ENCODE peak calls at places on chromosomes 11 and 22, in four cellular contexts. Y, E, D and C are unnamed samples.

GRCh38 chr11:70409871-70410270 is 11.5 kb downstream of the CTTN start:
- DNase-seq in Y (no peak), E (no peak), D (no peak), C (no peak)

GRCh38 chr11:122198291-122198983 is 82.4 kb upstream of the BLID start:
- DNase-seq in E (peak), D (no peak), Y (no peak), C (no peak)

GRCh38 chr11:57566564-57567209 is 785 bp downstream of the UBE2L6 start:
- DNase-seq in D (no peak), E (peak), Y (no peak), C (no peak)

GRCh38 chr11:88604255-88604654 is 266.7 kb upstream of the CTSC start:
- DNase-seq in E (no peak), D (no peak), Y (no peak), C (no peak)

GRCh38 chr22:49208768-49209252 is 618.9 kb downstream of the BRD1 start:
- DNase-seq in D (peak), Y (no peak), E (no peak), C (no peak)

GRCh38 chr11:116808262-116809175 is 14.6 kb downstream of the APOA4 start:
- DNase-seq in Y (no peak), D (no peak), E (no peak), C (no peak)

GRCh38 chr11:57251491-57252104 is 14.5 kb upstream of the APLNR start:
- DNase-seq in E (peak), D (no peak), Y (no peak), C (no peak)

GRCh38 chr11:125123947-125124633 is 12.7 kb upstream of the TMEM218 start:
- DNase-seq in Y (peak), E (peak), D (peak), C (no peak)

GRCh38 chr22:19121631-19122142 is 525 bp downstream of the DGCR2 start:
- DNase-seq in D (peak), Y (peak), E (peak), C (no peak)